ENCODE peak calls at places on chromosomes 5 and 9, in five cellular contexts. X is pancreas, U is cardiac muscle cell, P is A549, Q is stomach. A is an unnamed sample.

GRCh38 chr9:100027543-100027942 is 71.3 kb downstream of the ERP44 start:
- DNase-seq in Q (no peak), U (no peak), X (no peak), P (no peak), A (no peak)

GRCh38 chr9:128317629-128318028 is 4.6 kb downstream of the TRUB2 start:
- DNase-seq in U (no peak), Q (no peak), X (no peak), P (no peak), A (no peak)

GRCh38 chr5:36181709-36182262 is 29.9 kb downstream of the SKP2 start:
- DNase-seq in Q (no peak), U (no peak), X (no peak), P (no peak), A (no peak)

GRCh38 chr5:80156156-80156555 is 99.7 kb downstream of the SERINC5 start:
- DNase-seq in Q (no peak), P (no peak), X (no peak), U (no peak), A (no peak)

GRCh38 chr5:77492653-77493000 is 511 bp upstream of the WDR41 start:
- DNase-seq in X (no peak), Q (no peak), P (no peak), U (no peak), A (no peak)

GRCh38 chr9:13750061-13750460 is 470.6 kb upstream of the MPDZ start:
- DNase-seq in X (no peak), U (no peak), Q (no peak), P (no peak), A (peak; percentile 39)

GRCh38 chr5:36657563-36657995 is 51.2 kb downstream of the SLC1A3 start:
- DNase-seq in U (no peak), P (peak; percentile 42), X (no peak), Q (peak; percentile 57), A (peak; percentile 97)

GRCh38 chr9:105047652-105048031 is 119.7 kb upstream of the ABCA1 start:
- DNase-seq in X (no peak), Q (no peak), P (no peak), U (no peak), A (no peak)

GRCh38 chr9:105930007-105930627 is 235.8 kb downstream of the TMEM38B start:
- DNase-seq in U (peak; percentile 63), X (no peak), Q (no peak), P (no peak), A (no peak)

GRCh38 chr5:154860123-154860522 is 1.7 kb downstream of the CNOT8 start:
- DNase-seq in P (no peak), U (no peak), X (no peak), Q (no peak), A (no peak)

GRCh38 chr9:83708515-83709158 is 879 bp upstream of the UBQLN1 start:
- DNase-seq in Q (peak; percentile 65), P (peak; percentile 70), X (peak; percentile 79), U (peak; percentile 50), A (no peak)

GRCh38 chr5:65855758-65856157 is 70.6 kb upstream of the ERBIN start:
- DNase-seq in Q (no peak), U (no peak), X (no peak), P (no peak), A (no peak)

GRCh38 chr9:34426340-34427074 is 31.9 kb downstream of the FAM219A start:
- DNase-seq in X (no peak), Q (no peak), P (no peak), U (no peak), A (no peak)

GRCh38 chr9:124473310-124473709 is 23.1 kb downstream of the ADGRD2 start:
- DNase-seq in X (peak; percentile 20), U (no peak), Q (no peak), P (no peak), A (no peak)

GRCh38 chr5:53473644-53474043 is 6.8 kb upstream of the FST start:
- DNase-seq in U (no peak), P (no peak), X (no peak), Q (no peak), A (no peak)

GRCh38 chr5:141680751-141681201 is 1.3 kb downstream of the ARAP3 start:
- DNase-seq in U (no peak), Q (no peak), X (no peak), P (no peak), A (no peak)

GRCh38 chr5:151022511-151023018 is 2.2 kb downstream of the GPX3 start:
- DNase-seq in U (no peak), P (no peak), X (no peak), Q (no peak), A (no peak)

GRCh38 chr9:88530051-88530450 is 4.9 kb upstream of the NXNL2 start:
- DNase-seq in X (no peak), U (no peak), Q (no peak), P (peak; percentile 45), A (no peak)

GRCh38 chr9:97889941-97890557 is 32.3 kb downstream of the TRMO start:
- DNase-seq in X (no peak), P (peak; percentile 21), Q (peak; percentile 45), U (peak; percentile 25), A (no peak)

GRCh38 chr5:114153392-114153791 is 208.5 kb upstream of the KCNN2 start:
- DNase-seq in U (no peak), Q (no peak), X (no peak), P (no peak), A (no peak)

GRCh38 chr9:3719286-3719685 is 193.5 kb upstream of the RFX3 start:
- DNase-seq in X (no peak), Q (no peak), U (no peak), P (no peak), A (no peak)

GRCh38 chr9:744790-745456 is 96.6 kb upstream of the DMRT1 start:
- DNase-seq in P (no peak), X (peak; percentile 94), U (no peak), Q (peak; percentile 41), A (no peak)

GRCh38 chr5:53008751-53009150 is 19.6 kb downstream of the ITGA2 start:
- DNase-seq in U (no peak), Q (no peak), X (no peak), P (peak; percentile 33), A (no peak)

GRCh38 chr5:137055271-137055872 is 443.8 kb downstream of the SPOCK1 start:
- DNase-seq in Q (no peak), X (no peak), P (no peak), U (no peak), A (no peak)

GRCh38 chr9:135750786-135751185 is 48.8 kb downstream of the KCNT1 start:
- DNase-seq in Q (no peak), P (no peak), X (no peak), U (no peak), A (no peak)

GRCh38 chr5:83567741-83568530 is 96.4 kb downstream of the VCAN start:
- DNase-seq in U (no peak), Q (no peak), P (no peak), X (no peak), A (peak; percentile 70)

GRCh38 chr5:65382582-65382981 is 99.1 kb downstream of the ADAMTS6 start:
- DNase-seq in Q (no peak), U (no peak), X (no peak), P (peak; percentile 9), A (no peak)

GRCh38 chr5:123755587-123756324 is 243.8 kb downstream of the CSNK1G3 start:
- DNase-seq in Q (no peak), X (no peak), U (no peak), P (peak; percentile 35), A (peak; percentile 36)

GRCh38 chr9:123336455-123336854 is 19.5 kb upstream of the CRB2 start:
- DNase-seq in P (no peak), X (no peak), U (no peak), Q (no peak), A (no peak)

GRCh38 chr9:124079176-124079925 is 67.8 kb downstream of the LHX2 start:
- DNase-seq in X (no peak), U (peak; percentile 5), P (peak; percentile 39), Q (no peak), A (peak; percentile 37)

GRCh38 chr5:14148890-14149671 is 5.9 kb downstream of the TRIO start:
- DNase-seq in Q (no peak), U (no peak), X (no peak), P (no peak), A (no peak)

GRCh38 chr9:87194471-87194870 is 247.2 kb upstream of the GAS1 start:
- DNase-seq in P (no peak), Q (no peak), U (no peak), X (no peak), A (peak; percentile 29)

GRCh38 chr9:87193151-87193550 is 245.8 kb upstream of the GAS1 start:
- DNase-seq in Q (no peak), X (no peak), P (no peak), U (no peak), A (no peak)

GRCh38 chr9:87193925-87194380 is 246.6 kb upstream of the GAS1 start:
- DNase-seq in Q (no peak), U (peak; percentile 36), P (no peak), X (no peak), A (peak; percentile 54)

GRCh38 chr9:87197349-87198130 is 250.2 kb upstream of the GAS1 start:
- DNase-seq in P (no peak), Q (no peak), U (no peak), X (no peak), A (no peak)

GRCh38 chr9:87195306-87195705 is 248.0 kb upstream of the GAS1 start:
- DNase-seq in Q (no peak), P (no peak), X (no peak), U (no peak), A (no peak)
- H3K27ac ChIP-seq in Q (no peak overlapping the region), P (no peak overlapping the region), X (no peak overlapping the region), U (no peak overlapping the region), A (no peak overlapping the region)

DNA sequence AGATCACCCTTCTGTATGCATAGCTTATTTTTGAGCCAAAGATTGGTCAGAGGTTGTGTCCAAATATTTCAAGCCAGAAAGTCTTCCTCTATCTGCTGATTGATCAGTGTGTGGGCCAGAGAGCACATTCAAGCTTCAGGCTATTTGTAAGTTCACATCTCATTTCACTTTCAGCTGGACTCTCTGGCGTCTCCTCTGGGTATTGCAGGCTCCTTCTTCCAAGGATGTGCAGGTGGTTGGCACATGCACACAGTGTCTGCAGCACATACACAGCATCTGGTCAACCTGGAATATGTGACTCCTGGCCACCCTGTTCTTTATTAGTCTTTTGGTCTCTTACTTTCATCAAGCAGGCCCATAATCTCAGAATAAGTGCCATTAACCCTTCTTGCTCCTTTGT is 516.1 kb downstream of the ANXA1 start:
- DNase-seq in U (no peak), X (no peak), Q (no peak), P (peak; percentile 33), A (no peak)
- TF ChIP-seq CTCF in U (no peak), X (no peak), Q (no peak), P (no peak), A (no peak)

GRCh38 chr5:139245637-139246335 is 47.6 kb upstream of the SIL1 start:
- DNase-seq in U (no peak), Q (no peak), X (no peak), P (no peak), A (no peak)
- H3K27ac ChIP-seq in U (no peak overlapping the region), Q (no peak overlapping the region), X (no peak overlapping the region), P (no peak overlapping the region), A (peak overlapping the region; percentile 39)

GRCh38 chr9:91423785-91424402 is at the start of gene NFIL3:
- DNase-seq in U (peak; percentile 93), P (peak; percentile 69), Q (peak; percentile 87), X (peak; percentile 93), A (no peak)

GRCh38 chr9:91425270-91425669 is 1.6 kb upstream of the NFIL3 start:
- DNase-seq in X (no peak), U (no peak), Q (no peak), P (no peak), A (no peak)

GRCh38 chr9:91422832-91423711 is 560 bp downstream of the NFIL3 start:
- DNase-seq in P (peak; percentile 71), Q (peak; percentile 63), X (peak; percentile 84), U (peak; percentile 74), A (peak; percentile 48)

GRCh38 chr9:91426123-91426745 is 2.6 kb upstream of the NFIL3 start:
- DNase-seq in X (no peak), P (peak; percentile 69), Q (no peak), U (peak; percentile 39), A (no peak)

GRCh38 chr9:91424403-91425176 is 958 bp upstream of the NFIL3 start:
- DNase-seq in X (peak; percentile 86), P (peak; percentile 62), U (peak; percentile 69), Q (peak; percentile 80), A (peak; percentile 72)
- TF ChIP-seq CTCF in X (no peak), P (peak; percentile 24), U (peak; percentile 7), Q (no peak), A (peak; percentile 21)

A was measured in AG04450.